ENCODE peak calls at places on chromosomes 13 and 19, in seven cellular contexts. One of them, this sample, is unnamed. For H3K9me3 and H3K36me3, the result is how much of the 10 kb centered on the place peaks cover.

GRCh38 chr19:45632468-45633196 is 6.6 kb downstream of the EML2 start:
- DNase-seq in lower lobe of right lung: peak
- DNase-seq in body of pancreas: peak
- DNase-seq in GM23248: peak
- DNase-seq in spleen: no peak
- DNase-seq in endodermal cell: peak
- DNase-seq in heart left ventricle: peak
- DNase-seq in this sample: peak

GRCh38 chr13:100491164-100491847 is 97.3 kb downstream of the GGACT start:
- DNase-seq in heart left ventricle: no peak
- DNase-seq in body of pancreas: no peak
- DNase-seq in endodermal cell: no peak
- DNase-seq in spleen: no peak
- DNase-seq in GM23248: no peak
- DNase-seq in lower lobe of right lung: no peak
- DNase-seq in this sample: peak

GRCh38 chr13:48493851-48494250 is 39.0 kb downstream of the RCBTB2 start:
- DNase-seq in body of pancreas: no peak
- DNase-seq in spleen: no peak
- DNase-seq in endodermal cell: no peak
- DNase-seq in lower lobe of right lung: no peak
- DNase-seq in GM23248: peak
- DNase-seq in heart left ventricle: no peak
- DNase-seq in this sample: no peak

GRCh38 chr13:113562866-113563265 is 21.7 kb upstream of the TFDP1 start:
- DNase-seq in GM23248: no peak
- DNase-seq in body of pancreas: no peak
- DNase-seq in spleen: no peak
- DNase-seq in endodermal cell: peak
- DNase-seq in heart left ventricle: no peak
- DNase-seq in lower lobe of right lung: peak
- DNase-seq in this sample: no peak

GRCh38 chr13:112699318-112699918 is 9.6 kb downstream of the ATP11A start:
- DNase-seq in GM23248: no peak
- DNase-seq in spleen: peak
- DNase-seq in endodermal cell: peak
- DNase-seq in heart left ventricle: peak
- DNase-seq in body of pancreas: no peak
- DNase-seq in lower lobe of right lung: no peak
- DNase-seq in this sample: no peak

GRCh38 chr19:50258918-50259372 is 55.5 kb downstream of the MYH14 start:
- DNase-seq in GM23248: peak
- DNase-seq in heart left ventricle: no peak
- DNase-seq in lower lobe of right lung: no peak
- DNase-seq in endodermal cell: peak
- DNase-seq in spleen: no peak
- DNase-seq in body of pancreas: peak
- DNase-seq in this sample: peak

GRCh38 chr19:18388328-18389094 is 2.6 kb downstream of the GDF15 start:
- DNase-seq in body of pancreas: peak
- DNase-seq in heart left ventricle: peak
- DNase-seq in lower lobe of right lung: peak
- DNase-seq in GM23248: peak
- DNase-seq in endodermal cell: peak
- DNase-seq in spleen: peak
- DNase-seq in this sample: peak

GRCh38 chr13:60009300-60010248 is 154.2 kb downstream of the DIAPH3 start:
- DNase-seq in GM23248: no peak
- DNase-seq in spleen: no peak
- DNase-seq in lower lobe of right lung: no peak
- DNase-seq in endodermal cell: no peak
- DNase-seq in body of pancreas: peak
- DNase-seq in heart left ventricle: no peak
- DNase-seq in this sample: no peak

GRCh38 chr19:3494559-3494958 is 5.9 kb downstream of the DOHH start:
- DNase-seq in spleen: no peak
- DNase-seq in lower lobe of right lung: no peak
- DNase-seq in endodermal cell: no peak
- DNase-seq in GM23248: no peak
- DNase-seq in heart left ventricle: no peak
- DNase-seq in body of pancreas: no peak
- DNase-seq in this sample: no peak

GRCh38 chr19:56637976-56638555 is 4.9 kb upstream of the SMIM17 start:
- DNase-seq in lower lobe of right lung: no peak
- DNase-seq in GM23248: peak
- DNase-seq in spleen: no peak
- DNase-seq in endodermal cell: peak
- DNase-seq in body of pancreas: peak
- DNase-seq in heart left ventricle: peak
- DNase-seq in this sample: peak

GRCh38 chr13:77377016-77377415 is 50.1 kb upstream of the MYCBP2 start:
- DNase-seq in lower lobe of right lung: no peak
- DNase-seq in heart left ventricle: no peak
- DNase-seq in GM23248: no peak
- DNase-seq in spleen: no peak
- DNase-seq in body of pancreas: peak
- DNase-seq in endodermal cell: no peak
- DNase-seq in this sample: no peak

GRCh38 chr13:83085186-83085900 is 796.9 kb downstream of the SLITRK1 start:
- DNase-seq in endodermal cell: no peak
- DNase-seq in body of pancreas: no peak
- DNase-seq in lower lobe of right lung: no peak
- DNase-seq in spleen: no peak
- DNase-seq in GM23248: peak
- DNase-seq in heart left ventricle: no peak
- DNase-seq in this sample: no peak

GRCh38 chr13:76697277-76697676 is 188.9 kb downstream of the KCTD12 start:
- DNase-seq in heart left ventricle: no peak
- DNase-seq in lower lobe of right lung: no peak
- DNase-seq in body of pancreas: no peak
- DNase-seq in endodermal cell: no peak
- DNase-seq in spleen: no peak
- DNase-seq in GM23248: no peak
- DNase-seq in this sample: no peak

GRCh38 chr13:22271963-22272362 is 601.1 kb downstream of the FGF9 start:
- DNase-seq in spleen: no peak
- DNase-seq in body of pancreas: no peak
- DNase-seq in endodermal cell: no peak
- DNase-seq in GM23248: no peak
- DNase-seq in heart left ventricle: no peak
- DNase-seq in lower lobe of right lung: no peak
- DNase-seq in this sample: no peak

GRCh38 chr13:49560270-49561063 is 24.9 kb downstream of the RCBTB1 start:
- DNase-seq in endodermal cell: peak
- DNase-seq in body of pancreas: peak
- DNase-seq in heart left ventricle: no peak
- DNase-seq in GM23248: peak
- DNase-seq in spleen: no peak
- DNase-seq in lower lobe of right lung: no peak
- DNase-seq in this sample: peak

GRCh38 chr13:51152713-51153112 is 41.6 kb upstream of the C13orf42 start:
- DNase-seq in GM23248: peak
- DNase-seq in endodermal cell: peak
- DNase-seq in lower lobe of right lung: no peak
- DNase-seq in spleen: no peak
- DNase-seq in body of pancreas: no peak
- DNase-seq in heart left ventricle: no peak
- DNase-seq in this sample: peak

GRCh38 chr13:94921181-94921580 is 208.8 kb upstream of the SOX21 start:
- DNase-seq in body of pancreas: no peak
- DNase-seq in lower lobe of right lung: no peak
- DNase-seq in spleen: peak
- DNase-seq in heart left ventricle: no peak
- DNase-seq in GM23248: no peak
- DNase-seq in endodermal cell: no peak
- DNase-seq in this sample: no peak

GRCh38 chr19:47790398-47790814 is 11.9 kb downstream of the SELENOW start:
- DNase-seq in endodermal cell: peak
- DNase-seq in GM23248: peak
- DNase-seq in body of pancreas: peak
- DNase-seq in spleen: peak
- DNase-seq in heart left ventricle: peak
- DNase-seq in lower lobe of right lung: peak
- DNase-seq in this sample: peak

GRCh38 chr13:21034602-21035190 is 26.7 kb downstream of the LATS2 start:
- DNase-seq in spleen: no peak
- DNase-seq in GM23248: peak
- DNase-seq in endodermal cell: no peak
- DNase-seq in body of pancreas: peak
- DNase-seq in heart left ventricle: peak
- DNase-seq in lower lobe of right lung: no peak
- DNase-seq in this sample: no peak

GRCh38 chr19:43934055-43934984 is 762 bp downstream of the ZNF45 start:
- DNase-seq in spleen: no peak
- DNase-seq in lower lobe of right lung: no peak
- DNase-seq in endodermal cell: no peak
- DNase-seq in body of pancreas: no peak
- DNase-seq in GM23248: peak
- DNase-seq in heart left ventricle: no peak
- DNase-seq in this sample: no peak

GRCh38 chr19:8334458-8335342 is 8.4 kb downstream of the KANK3 start:
- DNase-seq in GM23248: peak
- DNase-seq in heart left ventricle: no peak
- DNase-seq in body of pancreas: peak
- DNase-seq in endodermal cell: peak
- DNase-seq in lower lobe of right lung: peak
- DNase-seq in spleen: peak
- DNase-seq in this sample: peak

GRCh38 chr13:49063526-49063925 is 87.8 kb downstream of the FNDC3A start:
- DNase-seq in endodermal cell: no peak
- DNase-seq in spleen: no peak
- DNase-seq in heart left ventricle: no peak
- DNase-seq in lower lobe of right lung: no peak
- DNase-seq in GM23248: peak
- DNase-seq in body of pancreas: no peak
- DNase-seq in this sample: peak

GRCh38 chr19:52226652-52227051 is 36.8 kb downstream of the PPP2R1A start:
- DNase-seq in lower lobe of right lung: no peak
- DNase-seq in GM23248: no peak
- DNase-seq in body of pancreas: no peak
- DNase-seq in heart left ventricle: no peak
- DNase-seq in spleen: no peak
- DNase-seq in endodermal cell: no peak
- DNase-seq in this sample: no peak

GRCh38 chr19:2327773-2328400 is 499 bp downstream of the LSM7 start:
- DNase-seq in heart left ventricle: no peak
- DNase-seq in GM23248: peak
- DNase-seq in lower lobe of right lung: no peak
- DNase-seq in spleen: peak
- DNase-seq in body of pancreas: peak
- DNase-seq in endodermal cell: peak
- DNase-seq in this sample: peak

GRCh38 chr19:12997225-12997966 is 2.1 kb downstream of the NFIX start:
- DNase-seq in spleen: peak
- DNase-seq in endodermal cell: no peak
- DNase-seq in GM23248: peak
- DNase-seq in body of pancreas: no peak
- DNase-seq in lower lobe of right lung: no peak
- DNase-seq in heart left ventricle: no peak
- DNase-seq in this sample: peak
- H3K4me3 ChIP-seq in spleen: no peak
- H3K4me3 ChIP-seq in endodermal cell: no peak
- H3K4me3 ChIP-seq in GM23248: peak
- H3K4me3 ChIP-seq in body of pancreas: no peak
- H3K4me3 ChIP-seq in lower lobe of right lung: peak
- H3K4me3 ChIP-seq in heart left ventricle: peak
- H3K4me3 ChIP-seq in this sample: peak

GRCh38 chr13:91698308-91698707 is 299.9 kb downstream of the GPC5 start:
- DNase-seq in heart left ventricle: no peak
- DNase-seq in GM23248: no peak
- DNase-seq in lower lobe of right lung: no peak
- DNase-seq in endodermal cell: no peak
- DNase-seq in spleen: no peak
- DNase-seq in body of pancreas: no peak
- DNase-seq in this sample: no peak
- H3K9me3 ChIP-seq in heart left ventricle: under half
- H3K9me3 ChIP-seq in GM23248: under half
- H3K9me3 ChIP-seq in lower lobe of right lung: under half
- H3K9me3 ChIP-seq in endodermal cell: under half
- H3K9me3 ChIP-seq in spleen: under half
- H3K9me3 ChIP-seq in body of pancreas: under half
- H3K9me3 ChIP-seq in this sample: under half

GRCh38 chr19:21149877-21150276 is 8.0 kb downstream of the ZNF431 start:
- DNase-seq in GM23248: no peak
- DNase-seq in endodermal cell: no peak
- DNase-seq in body of pancreas: no peak
- DNase-seq in spleen: no peak
- DNase-seq in lower lobe of right lung: no peak
- DNase-seq in heart left ventricle: no peak
- DNase-seq in this sample: no peak
- H3K36me3 ChIP-seq in GM23248: under half
- H3K36me3 ChIP-seq in endodermal cell: half or more
- H3K36me3 ChIP-seq in body of pancreas: under half
- H3K36me3 ChIP-seq in spleen: half or more
- H3K36me3 ChIP-seq in lower lobe of right lung: half or more
- H3K36me3 ChIP-seq in heart left ventricle: under half
- H3K36me3 ChIP-seq in this sample: under half

DNA sequence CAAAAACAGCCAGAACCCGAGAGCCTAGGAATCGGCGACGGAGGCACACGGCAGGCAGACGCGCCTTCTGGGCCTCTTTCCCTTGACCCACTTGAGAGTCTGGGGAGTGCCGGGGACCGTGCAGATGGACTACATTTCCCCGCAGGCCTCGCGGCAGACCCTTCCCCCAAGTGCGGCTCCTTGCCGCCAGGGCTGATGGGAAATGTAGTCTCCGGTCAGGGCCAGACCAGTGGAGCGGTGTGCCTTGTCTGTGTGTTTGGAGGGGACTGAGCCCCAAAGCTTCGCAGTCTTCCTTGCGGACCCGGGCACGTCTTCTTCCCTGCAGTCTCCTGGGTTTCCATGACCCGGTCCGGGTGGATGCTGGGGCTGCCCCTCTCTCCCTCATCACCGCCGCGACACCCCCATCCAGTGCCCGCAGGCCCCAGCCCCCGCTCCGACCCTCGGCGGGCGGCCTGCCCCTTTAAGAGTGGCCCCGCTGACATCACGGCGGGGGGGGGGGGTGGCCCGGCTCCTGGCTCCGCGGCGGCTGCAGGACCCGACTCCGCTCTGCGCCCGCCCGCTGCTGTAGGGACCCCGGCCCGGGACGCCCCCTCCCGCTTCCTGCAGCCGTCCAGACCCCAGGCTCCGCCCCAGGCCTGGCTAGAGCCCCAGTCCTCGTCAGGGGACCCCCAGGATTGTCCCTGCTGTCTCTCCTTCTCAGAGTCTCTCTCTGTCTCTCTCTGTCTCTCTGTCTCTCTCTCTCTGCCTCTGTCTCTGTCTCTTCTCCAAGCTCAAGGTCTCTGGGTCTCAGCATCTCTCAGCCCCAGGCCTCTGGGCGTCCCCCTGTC is 759 bp upstream of the CACNG7 start:
- DNase-seq in spleen: peak
- DNase-seq in endodermal cell: peak
- DNase-seq in heart left ventricle: no peak
- DNase-seq in GM23248: peak
- DNase-seq in body of pancreas: peak
- DNase-seq in lower lobe of right lung: no peak
- DNase-seq in this sample: peak
- H3K4me3 ChIP-seq in spleen: no peak
- H3K4me3 ChIP-seq in endodermal cell: no peak
- H3K4me3 ChIP-seq in heart left ventricle: no peak
- H3K4me3 ChIP-seq in GM23248: peak
- H3K4me3 ChIP-seq in body of pancreas: no peak
- H3K4me3 ChIP-seq in lower lobe of right lung: no peak
- H3K4me3 ChIP-seq in this sample: no peak